ENCODE peak calls at places on chromosomes 13 and 19, in eight cellular contexts. M, G, Y, W, I, X, A and J are unnamed samples.

GRCh38 chr19:49896863-49897621 is at the start of gene IL4I1:
- DNase-seq in G (no peak), X (no peak), Y (no peak), M (peak; percentile 75), I (no peak), A (no peak), W (peak; percentile 77), J (no peak)

GRCh38 chr19:56537442-56537841 is 1.3 kb upstream of the ZFP28 start:
- DNase-seq in I (no peak), W (no peak), M (no peak), X (no peak), G (no peak), A (no peak), Y (no peak), J (no peak)

GRCh38 chr19:13986348-13986904 is 19.7 kb downstream of the RFX1 start:
- DNase-seq in A (peak; percentile 85), G (peak; percentile 55), X (peak; percentile 97), M (peak; percentile 95), I (no peak), W (peak; percentile 98), Y (no peak), J (peak; percentile 42)

GRCh38 chr19:50506700-50507099 is 4.3 kb downstream of the JOSD2 start:
- DNase-seq in Y (no peak), W (no peak), G (no peak), X (no peak), A (no peak), I (no peak), M (no peak), J (no peak)

GRCh38 chr13:26221399-26221720 is 754 bp downstream of the RNF6 start:
- DNase-seq in W (no peak), I (no peak), M (no peak), G (no peak), A (no peak), Y (no peak), X (no peak), J (no peak)

GRCh38 chr13:90518398-90518797 is 829.1 kb upstream of the MIR17HG start:
- DNase-seq in M (peak; percentile 45), I (no peak), X (no peak), W (no peak), A (no peak), Y (no peak), G (no peak), J (no peak)

GRCh38 chr13:44281252-44282000 is 92.2 kb upstream of the SERP2 start:
- DNase-seq in X (no peak), I (no peak), Y (no peak), W (no peak), M (no peak), G (no peak), A (no peak), J (no peak)

GRCh38 chr13:39321578-39321977 is 281.4 kb downstream of the LHFPL6 start:
- DNase-seq in X (no peak), I (no peak), Y (no peak), G (no peak), A (no peak), M (no peak), W (no peak), J (no peak)

GRCh38 chr19:7637374-7638256 is 705 bp downstream of the STXBP2 start:
- DNase-seq in W (peak; percentile 29), M (no peak), Y (no peak), X (no peak), A (no peak), I (peak; percentile 42), G (peak; percentile 36), J (peak; percentile 76)

GRCh38 chr13:38657191-38657590 is 29.7 kb upstream of the FREM2 start:
- DNase-seq in I (peak; percentile 11), A (no peak), W (no peak), Y (no peak), M (no peak), X (no peak), G (no peak), J (no peak)

GRCh38 chr13:26983533-26984315 is 187.9 kb downstream of the USP12 start:
- DNase-seq in M (no peak), G (no peak), X (no peak), A (no peak), Y (no peak), I (no peak), W (no peak), J (no peak)

DNA sequence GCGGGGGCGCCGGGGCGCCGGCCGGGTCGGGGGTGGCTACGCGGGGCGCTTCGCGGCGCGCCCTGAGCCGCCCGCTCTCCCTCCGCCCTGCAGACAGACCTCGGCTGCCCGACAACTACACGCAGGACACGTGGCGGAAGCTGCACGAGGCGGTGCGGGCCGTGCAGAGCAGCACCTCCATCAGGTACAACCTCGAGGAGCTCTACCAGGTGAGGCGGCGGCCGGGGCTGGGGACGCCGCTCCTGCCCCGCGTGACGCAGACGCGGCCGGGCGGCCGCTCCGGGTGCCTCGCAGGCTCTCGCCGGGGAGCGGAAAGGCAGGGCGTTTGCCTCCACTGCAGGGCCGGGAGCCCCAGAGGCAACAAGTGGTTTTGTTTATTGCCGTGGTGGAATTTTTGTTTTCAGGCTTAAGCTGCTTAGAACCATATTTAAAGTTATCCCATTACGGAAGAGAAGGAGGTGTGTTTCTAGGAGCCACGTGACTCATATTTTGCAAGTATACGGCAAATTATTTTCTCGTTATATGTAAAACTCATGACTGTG is 538 bp downstream of the CUL4A start:
- DNase-seq in X (peak; percentile 75), A (peak; percentile 72), G (peak; percentile 62), Y (peak; percentile 45), W (peak; percentile 65), I (peak; percentile 49), M (peak; percentile 82), J (peak; percentile 82)
- TF ChIP-seq CTCF in X (no peak), A (no peak), G (no peak), Y (no peak), W (no peak), I (no peak), M (peak; percentile 6), J (no peak)

DNA sequence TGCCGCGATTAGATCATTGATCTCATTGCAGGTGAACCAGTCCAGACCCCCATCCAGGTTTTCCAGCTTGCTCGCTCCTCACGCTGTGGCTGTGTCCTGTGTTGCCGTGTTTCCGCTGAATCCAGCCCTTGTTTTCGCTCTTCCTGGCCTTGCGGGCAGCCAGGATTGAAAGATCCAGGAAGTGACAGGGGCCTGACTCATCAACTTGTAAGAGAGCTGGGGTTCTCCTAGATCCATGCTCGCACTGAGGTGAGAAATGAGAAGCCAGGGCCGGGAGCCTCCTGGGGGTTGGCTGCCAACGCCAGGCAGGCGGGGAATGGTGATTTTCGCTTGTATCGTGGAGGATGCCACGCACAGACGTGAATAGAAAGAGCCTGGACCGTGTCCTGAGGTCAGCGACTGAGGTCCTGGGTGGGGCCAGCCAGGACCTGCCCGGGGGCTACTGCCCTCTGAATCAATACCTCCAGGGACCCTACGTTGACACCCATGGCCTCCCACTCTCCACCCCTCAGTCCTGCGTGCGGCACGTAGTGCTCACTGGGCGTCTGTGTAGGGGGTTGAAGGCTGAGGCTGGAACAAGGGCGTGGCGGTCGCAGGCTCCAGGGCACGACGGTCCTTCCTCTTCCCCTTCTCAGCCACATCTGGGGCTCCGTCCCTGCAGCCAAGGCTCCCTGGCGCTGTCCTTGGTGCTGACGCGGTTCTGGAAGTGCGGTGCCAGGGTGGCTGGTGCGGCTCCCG is 7.3 kb upstream of the PTPRH start:
- DNase-seq in W (peak; percentile 69), M (no peak), I (peak; percentile 100), Y (peak; percentile 100), X (peak; percentile 91), A (peak; percentile 98), G (peak; percentile 95), J (peak; percentile 92)
- TF ChIP-seq EZH2phosphoT487 in W (no peak), M (no peak), I (no peak), Y (no peak), X (no peak), A (no peak), G (no peak), J (no peak)

GRCh38 chr19:41310031-41310831 is at the start of gene CCDC97:
- DNase-seq in A (peak; percentile 93), Y (peak; percentile 75), G (peak; percentile 94), W (peak; percentile 93), X (peak; percentile 94), I (peak; percentile 78), M (peak; percentile 87), J (peak; percentile 94)
- TF ChIP-seq CTCF in A (no peak), Y (no peak), G (no peak), W (no peak), X (no peak), I (no peak), M (no peak), J (no peak)

DNA sequence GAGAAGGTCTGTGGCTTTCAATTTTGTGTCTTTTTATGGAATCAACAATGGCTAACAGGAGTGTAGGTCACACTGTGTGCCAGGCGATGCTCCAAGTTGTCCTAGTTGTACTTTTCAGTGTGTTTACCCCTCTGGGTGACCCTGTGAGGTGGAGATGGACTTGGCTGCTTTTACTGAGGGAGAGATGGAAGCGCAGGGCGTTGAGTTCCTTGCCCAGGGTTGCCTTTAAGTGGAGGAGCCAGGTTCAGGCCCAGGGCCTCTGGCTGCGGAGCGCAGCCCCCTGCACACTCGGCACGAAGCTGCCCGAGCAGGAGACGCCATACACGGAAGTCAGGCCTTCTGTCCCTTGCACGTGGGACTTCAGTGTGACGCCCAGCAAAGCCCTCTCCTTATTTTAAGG is 112.8 kb downstream of the RAB20 start:
- DNase-seq in A (no peak), W (no peak), X (no peak), M (no peak), I (no peak), G (no peak), Y (no peak), J (no peak)
- TF ChIP-seq EZH2phosphoT487 in A (no peak), W (no peak), X (no peak), M (no peak), I (no peak), G (no peak), Y (no peak), J (no peak)